ENCODE peak calls at places on chromosomes 6 and 20, in seven cellular contexts. R is spleen, J is A549, D is heart right ventricle, L is epithelial cell of esophagus, U is endothelial cell of umbilical vein, G is epithelial cell of proximal tubule. I is an unnamed sample.

GRCh38 chr6:25172819-25173218 is 106.4 kb upstream of the CARMIL1 start:
- DNase-seq in D (no peak), L (peak; percentile 58), R (no peak), G (no peak), J (no peak), U (no peak), I (peak; percentile 96)

GRCh38 chr6:5644523-5645183 is 362.1 kb downstream of the NRN1 start:
- DNase-seq in D (no peak), U (no peak), R (no peak), L (peak; percentile 30), J (no peak), G (no peak), I (no peak)

GRCh38 chr6:12266571-12266970 is 23.6 kb upstream of the EDN1 start:
- DNase-seq in R (no peak), J (no peak), U (no peak), L (peak; percentile 55), D (no peak), G (no peak), I (peak; percentile 33)

GRCh38 chr20:41408986-41409385 is 42.4 kb upstream of the EMILIN3 start:
- DNase-seq in G (no peak), R (no peak), L (no peak), D (no peak), U (peak; percentile 21), J (no peak), I (no peak)

GRCh38 chr6:143205983-143206382 is 145.3 kb downstream of the AIG1 start:
- DNase-seq in D (no peak), L (no peak), R (no peak), G (no peak), J (no peak), U (no peak), I (no peak)

GRCh38 chr20:50572922-50573777 is 63.0 kb downstream of the PTPN1 start:
- DNase-seq in R (no peak), U (peak; percentile 86), G (no peak), L (no peak), J (no peak), D (no peak), I (peak; percentile 97)

GRCh38 chr6:18269253-18269652 is 4.9 kb upstream of the DEK start:
- DNase-seq in L (no peak), U (no peak), G (no peak), J (no peak), D (no peak), R (no peak), I (no peak)

GRCh38 chr20:50085146-50085480 is 27.8 kb downstream of the UBE2V1 start:
- DNase-seq in R (no peak), U (no peak), J (no peak), D (no peak), L (no peak), G (no peak), I (no peak)

GRCh38 chr20:10093087-10093591 is 58.4 kb downstream of the ANKEF1 start:
- DNase-seq in U (no peak), G (no peak), D (no peak), R (no peak), L (peak; percentile 89), J (peak; percentile 71), I (peak; percentile 50)

GRCh38 chr20:59145926-59146800 is 17.5 kb upstream of the ZNF831 start:
- DNase-seq in L (no peak), D (no peak), U (no peak), J (no peak), G (no peak), R (peak; percentile 85), I (no peak)

GRCh38 chr20:48098099-48098498 is 312.8 kb upstream of the SULF2 start:
- DNase-seq in G (no peak), J (no peak), R (no peak), L (no peak), D (no peak), U (no peak), I (peak; percentile 34)

GRCh38 chr20:49542514-49542991 is 25.4 kb downstream of the PTGIS start:
- DNase-seq in D (no peak), G (no peak), L (no peak), R (no peak), J (no peak), U (no peak), I (no peak)

GRCh38 chr6:56954389-56955170 is at the start of gene BEND6:
- DNase-seq in G (no peak), R (peak; percentile 79), D (peak; percentile 28), U (peak; percentile 59), J (peak; percentile 27), L (peak; percentile 72), I (peak; percentile 78)

GRCh38 chr6:56956481-56956880 is 1.6 kb downstream of the BEND6 start:
- DNase-seq in D (no peak), J (no peak), G (no peak), U (no peak), L (no peak), R (no peak), I (no peak)

GRCh38 chr6:56953597-56954388 is 1.1 kb upstream of the BEND6 start:
- DNase-seq in G (no peak), R (no peak), D (no peak), L (peak; percentile 20), J (no peak), U (peak; percentile 19), I (peak; percentile 32)

GRCh38 chr6:56957856-56958255 is 2.9 kb downstream of the BEND6 start:
- DNase-seq in U (no peak), D (no peak), L (no peak), G (no peak), R (no peak), J (no peak), I (no peak)

DNA sequence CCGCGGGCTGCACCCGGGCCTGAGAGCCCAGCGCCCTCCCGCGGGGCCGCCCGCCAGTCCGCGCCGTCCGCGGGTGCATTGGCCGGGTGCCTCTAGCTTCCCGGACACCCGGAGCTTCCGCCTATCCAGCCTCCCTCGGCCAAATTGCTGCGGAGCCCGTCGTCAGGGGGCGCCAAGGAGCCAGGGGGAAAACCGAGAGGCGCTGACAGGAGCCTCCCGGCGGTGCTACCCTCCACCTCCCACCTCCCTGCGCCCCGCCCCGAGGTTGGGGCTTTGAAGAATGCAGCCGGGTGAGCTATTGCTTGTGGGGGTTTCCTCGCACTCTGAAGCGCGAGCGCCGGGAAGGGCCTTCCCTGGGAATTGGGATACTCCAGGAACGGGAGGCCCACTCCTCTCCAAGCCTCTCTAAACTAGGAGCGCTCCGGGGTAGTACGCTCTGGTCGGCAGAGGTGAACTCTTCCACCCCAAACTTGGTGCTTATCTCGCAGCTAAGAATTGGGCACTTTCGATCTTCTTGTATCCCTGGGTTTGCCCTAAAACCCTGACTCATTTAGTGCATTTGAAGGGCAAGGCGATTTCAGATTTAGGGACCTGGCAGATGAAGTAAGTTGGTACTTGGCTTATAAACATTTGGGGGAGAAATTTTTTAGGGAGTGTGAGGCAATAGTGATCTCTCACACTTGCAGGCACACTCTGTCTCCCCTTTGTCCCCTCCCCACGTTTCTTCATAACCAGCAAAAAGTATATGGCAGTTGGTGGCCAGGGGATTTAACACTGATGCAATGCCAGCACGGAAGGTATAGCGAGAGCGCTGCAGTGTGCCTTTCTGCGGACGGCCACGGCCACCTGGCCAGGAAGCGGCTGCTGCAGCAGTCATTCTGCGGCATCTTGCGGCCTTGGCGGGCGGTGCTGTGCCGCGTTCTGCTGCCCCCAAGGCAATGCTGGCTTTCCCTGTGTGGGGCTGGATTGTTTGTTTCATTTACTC is 556 bp downstream of the BEND6 start:
- DNase-seq in G (peak; percentile 42), R (peak; percentile 88), J (peak; percentile 67), U (peak; percentile 83), D (peak; percentile 81), L (peak; percentile 91), I (peak; percentile 96)
- TF ChIP-seq CTCF in G (peak; percentile 84), R (peak; percentile 70), J (peak; percentile 81), U (peak; percentile 82), D (peak; percentile 51), L (peak; percentile 74), I (peak; percentile 88)

GRCh38 chr6:13272131-13273046 is 55.9 kb downstream of the TBC1D7 start:
- DNase-seq in D (peak; percentile 29), G (peak; percentile 73), R (peak; percentile 93), J (no peak), L (no peak), U (no peak), I (no peak)
- H3K4me3 ChIP-seq in D (no peak overlapping the region), G (no peak overlapping the region), R (peak overlapping the region; percentile 46), J (no peak overlapping the region), L (no peak overlapping the region), U (no peak overlapping the region), I (no peak overlapping the region)

DNA sequence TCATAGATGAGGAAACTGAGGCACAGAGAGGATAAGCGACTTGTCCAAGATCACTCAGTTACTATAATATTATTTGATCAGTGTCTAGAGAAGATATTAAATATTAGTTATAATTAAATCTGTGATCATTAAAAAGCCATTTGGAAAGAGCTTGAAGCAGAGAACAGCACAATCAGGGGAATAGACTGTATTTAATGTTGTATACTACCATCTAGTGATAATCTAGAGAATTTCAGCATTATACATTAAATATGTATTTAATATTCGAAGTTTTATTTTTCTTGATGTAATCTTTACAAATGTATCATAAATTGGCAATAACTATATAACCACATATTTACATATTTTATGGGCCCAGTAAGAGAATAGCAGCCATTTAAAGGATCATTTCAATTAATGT is 20.2 kb upstream of the MTCL3 start:
- DNase-seq in G (no peak), J (no peak), L (peak; percentile 37), D (no peak), U (peak; percentile 26), R (no peak), I (peak; percentile 59)
- TF ChIP-seq CTCF in G (no peak), J (peak; percentile 62), L (peak; percentile 34), D (no peak), U (peak; percentile 3), R (peak; percentile 48), I (peak; percentile 32)

DNA sequence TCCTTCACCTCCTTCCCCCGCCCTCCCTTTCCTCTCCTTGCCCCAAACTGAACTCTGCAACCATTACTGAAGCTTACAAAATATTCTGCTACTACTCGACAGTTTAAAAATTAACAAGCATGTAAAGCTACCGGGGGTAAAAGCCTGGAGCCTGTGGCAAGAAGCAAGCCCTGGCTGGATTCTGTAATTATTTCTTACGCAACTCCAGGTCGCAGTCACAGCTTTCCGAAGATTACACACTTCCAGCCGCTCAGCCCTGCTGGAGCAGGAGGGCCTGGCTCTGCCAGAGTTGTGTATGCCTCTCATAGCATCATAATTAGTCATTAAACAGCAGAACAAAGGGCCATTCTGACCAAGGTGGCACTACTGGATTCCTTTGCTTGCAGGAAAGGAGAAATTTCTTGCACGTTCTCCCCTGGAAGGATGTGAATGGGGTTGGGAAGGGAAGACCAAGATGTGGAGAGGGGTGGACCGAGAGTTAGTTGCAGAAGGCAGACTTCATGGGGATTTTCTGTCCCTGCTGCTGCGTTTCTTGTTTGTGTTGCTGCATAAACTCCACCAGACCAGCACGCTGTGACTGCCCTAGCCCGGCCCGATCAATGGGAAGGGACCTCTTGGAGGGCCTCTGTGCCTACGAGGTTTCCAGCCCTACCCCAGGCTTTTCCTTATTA is 23.6 kb downstream of the FOXQ1 start:
- DNase-seq in G (peak; percentile 97), R (no peak), J (no peak), L (peak; percentile 97), U (no peak), D (peak; percentile 20), I (peak; percentile 70)
- H3K4me3 ChIP-seq in G (no peak overlapping the region), R (no peak overlapping the region), J (no peak overlapping the region), L (no peak overlapping the region), U (no peak overlapping the region), D (no peak overlapping the region), I (no peak overlapping the region)

GRCh38 chr6:55012454-55012853 is 161.9 kb upstream of the HCRTR2 start:
- DNase-seq in G (no peak), U (no peak), R (no peak), L (no peak), D (no peak), J (no peak), I (no peak)

GRCh38 chr6:55011034-55011433 is 163.3 kb upstream of the HCRTR2 start:
- DNase-seq in J (no peak), D (no peak), L (no peak), R (no peak), G (no peak), U (no peak), I (no peak)

GRCh38 chr6:55014321-55015088 is 159.8 kb upstream of the HCRTR2 start:
- DNase-seq in U (no peak), G (no peak), L (peak; percentile 55), J (no peak), R (no peak), D (no peak), I (peak; percentile 11)

GRCh38 chr6:55016261-55016660 is 158.1 kb upstream of the HCRTR2 start:
- DNase-seq in L (no peak), J (no peak), D (no peak), G (no peak), U (no peak), R (no peak), I (no peak)
- TF ChIP-seq CTCF in L (no peak), J (no peak), D (no peak), G (no peak), U (no peak), R (no peak), I (no peak)